ENCODE peak calls at places on chromosomes 12 and 14, in six cellular contexts. W, M, N, F, S and R are unnamed samples.

GRCh38 chr12:54158581-54158980 is 30.2 kb downstream of the SMUG1 start:
- DNase-seq in S (no peak), F (no peak), W (no peak), M (no peak), N (no peak), R (no peak)

GRCh38 chr12:113403435-113404415 is at the start of gene SDS:
- DNase-seq in S (peak; percentile 24), N (peak; percentile 39), M (peak; percentile 45), W (peak; percentile 46), F (no peak), R (no peak)

GRCh38 chr12:92444763-92445162 is 258.0 kb upstream of the PLEKHG7 start:
- DNase-seq in W (no peak), N (no peak), F (no peak), M (peak; percentile 37), S (no peak), R (no peak)

GRCh38 chr12:127284870-127285431 is 982.0 kb upstream of the TMEM132C start:
- DNase-seq in W (no peak), F (no peak), M (no peak), S (peak; percentile 81), N (peak; percentile 97), R (peak; percentile 99)

GRCh38 chr12:52411806-52412205 is 5.7 kb upstream of the KRT82 start:
- DNase-seq in N (no peak), M (no peak), F (no peak), S (no peak), W (no peak), R (no peak)

GRCh38 chr12:23197266-23197665 is 572.3 kb downstream of the ETNK1 start:
- DNase-seq in M (no peak), N (peak; percentile 57), F (no peak), S (no peak), W (no peak), R (no peak)

GRCh38 chr12:90074086-90074485 is 365.4 kb upstream of the ATP2B1 start:
- DNase-seq in W (no peak), S (no peak), F (no peak), M (no peak), N (no peak), R (no peak)

GRCh38 chr12:123141615-123142517 is 9.0 kb downstream of the PITPNM2 start:
- DNase-seq in N (peak; percentile 82), W (peak; percentile 51), F (peak; percentile 73), S (peak; percentile 84), M (peak; percentile 86), R (peak; percentile 32)

GRCh38 chr14:24690492-24690891 is 56.5 kb upstream of the GZMB start:
- DNase-seq in W (no peak), M (no peak), N (no peak), F (no peak), S (no peak), R (no peak)

GRCh38 chr12:77047341-77048202 is 17.8 kb downstream of the E2F7 start:
- DNase-seq in F (no peak), N (no peak), W (no peak), S (no peak), M (no peak), R (no peak)

GRCh38 chr12:94053676-94054075 is 94.7 kb upstream of the PLXNC1 start:
- DNase-seq in S (no peak), M (peak; percentile 44), W (no peak), F (no peak), N (no peak), R (no peak)

GRCh38 chr12:5017638-5018348 is 25.9 kb upstream of the KCNA5 start:
- DNase-seq in M (no peak), F (no peak), W (no peak), N (no peak), S (no peak), R (no peak)

GRCh38 chr12:76560083-76560491 is 516 bp upstream of the OSBPL8 start:
- DNase-seq in F (no peak), W (no peak), M (no peak), N (no peak), S (no peak), R (no peak)

GRCh38 chr12:104370989-104371870 is 67.7 kb downstream of the EID3 start:
- DNase-seq in N (peak; percentile 37), W (no peak), M (no peak), F (no peak), S (peak; percentile 57), R (no peak)

GRCh38 chr12:83321971-83322370 is 635.3 kb downstream of the TMTC2 start:
- DNase-seq in S (no peak), M (no peak), W (no peak), F (no peak), N (no peak), R (no peak)

GRCh38 chr14:32588448-32589320 is 259.6 kb downstream of the AKAP6 start:
- DNase-seq in M (no peak), S (peak; percentile 65), W (no peak), N (peak; percentile 81), F (no peak), R (no peak)

GRCh38 chr12:108854055-108854452 is 3.3 kb downstream of the SSH1 start:
- DNase-seq in N (peak; percentile 98), W (no peak), S (peak; percentile 95), F (peak; percentile 85), M (no peak), R (peak; percentile 88)

GRCh38 chr12:20194171-20194570 is 174.2 kb upstream of the PDE3A start:
- DNase-seq in M (no peak), S (peak; percentile 17), N (peak; percentile 30), W (no peak), F (no peak), R (peak; percentile 23)

GRCh38 chr12:110744176-110744575 is 1.5 kb upstream of the PPP1CC start:
- DNase-seq in M (no peak), F (no peak), W (no peak), S (peak; percentile 41), N (peak; percentile 48), R (no peak)

GRCh38 chr12:49944718-49945117 is 5.8 kb upstream of the AQP2 start:
- DNase-seq in N (no peak), S (no peak), F (no peak), M (no peak), W (no peak), R (no peak)

GRCh38 chr14:41960316-41960715 is 353.6 kb downstream of the LRFN5 start:
- DNase-seq in N (peak; percentile 19), M (no peak), S (peak; percentile 4), F (no peak), W (no peak), R (no peak)

GRCh38 chr14:101083564-101084435 is 180.3 kb upstream of the RTL1 start:
- DNase-seq in W (no peak), S (no peak), F (peak; percentile 60), M (peak; percentile 10), N (no peak), R (no peak)

GRCh38 chr12:109597414-109597794 is 23.8 kb downstream of the MVK start:
- DNase-seq in M (no peak), N (no peak), F (no peak), S (no peak), W (no peak), R (no peak)

GRCh38 chr12:39935275-39935674 is 170.6 kb downstream of the SLC2A13 start:
- DNase-seq in W (no peak), M (no peak), S (peak; percentile 44), F (no peak), N (peak; percentile 80), R (no peak)

GRCh38 chr12:46677749-46678148 is 148.0 kb downstream of the SLC38A4 start:
- DNase-seq in S (peak; percentile 55), M (no peak), W (no peak), N (peak; percentile 53), F (no peak), R (no peak)
- TF ChIP-seq CTCF in S (peak; percentile 40), M (no peak), W (peak; percentile 39), N (peak; percentile 38), F (no peak), R (peak; percentile 25)

GRCh38 chr12:25384038-25384953 is 133.6 kb upstream of the KRAS start:
- DNase-seq in W (no peak), N (no peak), S (peak; percentile 11), F (no peak), M (peak; percentile 62), R (no peak)
- H3K4me3 ChIP-seq in W (peak overlapping the region; percentile 82), N (peak overlapping the region; percentile 68), S (peak overlapping the region; percentile 61), F (peak overlapping the region; percentile 88), M (no peak overlapping the region), R (no peak overlapping the region)

DNA sequence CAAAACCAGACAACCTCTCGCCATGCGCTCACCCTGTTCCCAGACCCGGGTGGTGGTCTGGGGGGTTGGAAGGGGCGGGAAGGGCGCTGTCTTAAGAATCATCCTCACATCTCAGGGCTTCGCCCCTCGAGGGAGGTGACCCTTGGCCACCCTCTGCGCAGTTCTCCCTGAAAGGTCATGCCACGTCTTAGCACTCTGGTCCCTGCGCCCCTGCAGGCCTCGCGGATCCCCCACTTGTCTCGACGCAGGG is 40.6 kb upstream of the CAPRIN2 start:
- DNase-seq in S (no peak), W (no peak), F (no peak), N (no peak), M (no peak), R (no peak)
- TF ChIP-seq CTCF in S (no peak), W (no peak), F (no peak), N (no peak), M (no peak), R (no peak)

GRCh38 chr12:14885718-14886201 is at the start of gene MGP:
- DNase-seq in M (peak; percentile 25), N (peak; percentile 75), S (peak; percentile 18), W (no peak), F (peak; percentile 87), R (peak; percentile 3)

GRCh38 chr12:14886271-14886670 is 617 bp upstream of the MGP start:
- DNase-seq in S (no peak), N (no peak), W (no peak), F (no peak), M (no peak), R (no peak)

GRCh38 chr12:14884458-14884878 is 1.2 kb downstream of the MGP start:
- DNase-seq in N (peak; percentile 83), S (peak; percentile 72), W (peak; percentile 83), M (peak; percentile 78), F (peak; percentile 86), R (peak; percentile 25)

GRCh38 chr12:14880890-14881453 is 4.7 kb downstream of the MGP start:
- DNase-seq in W (no peak), N (no peak), F (no peak), M (no peak), S (no peak), R (no peak)

GRCh38 chr12:14883663-14884062 is 2.0 kb downstream of the MGP start:
- DNase-seq in F (no peak), S (no peak), M (no peak), N (peak; percentile 16), W (no peak), R (no peak)
- H3K4me3 ChIP-seq in F (peak overlapping the region; percentile 61), S (no peak overlapping the region), M (no peak overlapping the region), N (no peak overlapping the region), W (peak overlapping the region; percentile 62), R (no peak overlapping the region)

GRCh38 chr14:79274641-79275366 is 936.5 kb downstream of the DIO2 start:
- DNase-seq in F (no peak), W (no peak), S (peak; percentile 20), M (no peak), N (no peak), R (no peak)
- TF ChIP-seq CTCF in F (no peak), W (no peak), S (peak; percentile 44), M (no peak), N (peak; percentile 23), R (peak; percentile 34)

DNA sequence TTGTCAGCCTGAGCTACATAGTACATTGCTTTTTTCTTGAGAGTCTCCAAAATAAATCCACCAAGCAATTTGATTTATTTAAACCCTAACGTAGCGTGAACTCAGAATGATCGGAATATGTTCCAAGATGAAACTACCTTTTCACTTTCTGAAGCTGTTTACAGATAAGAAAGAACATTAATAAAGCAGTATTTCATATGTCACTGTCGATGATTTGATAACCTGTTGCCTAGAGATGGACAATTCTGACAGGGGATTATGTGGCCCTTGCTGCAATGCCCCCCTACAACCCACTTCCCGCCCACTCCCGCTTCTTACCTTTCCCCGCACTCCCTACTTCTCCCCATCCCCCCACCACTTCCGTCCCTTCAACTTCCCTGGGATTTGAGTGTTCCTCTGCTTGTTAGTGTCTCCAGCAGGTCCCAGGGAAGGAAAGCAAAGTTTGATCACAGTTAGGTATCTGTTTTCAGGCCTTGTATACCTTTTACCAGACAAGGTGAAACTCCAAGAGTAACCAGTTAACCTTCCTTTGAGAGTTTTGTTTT is 229.2 kb upstream of the HMGA2 start:
- DNase-seq in M (no peak), N (no peak), F (no peak), S (no peak), W (no peak), R (no peak)
- H3K4me3 ChIP-seq in M (no peak overlapping the region), N (no peak overlapping the region), F (no peak overlapping the region), S (no peak overlapping the region), W (no peak overlapping the region), R (no peak overlapping the region)